ENCODE peak calls at places on chromosomes 11 and 22, in nine cellular contexts. H is fibroblast of pulmonary artery; Z is Calu3; P is AG04449; W is PC-9; X is GM12865; O is CD4-positive, alpha-beta T cell; J is D721Med; U is endodermal cell. I is an unnamed sample.

GRCh38 chr22:20232781-20233180 is 35.3 kb downstream of the RTN4R start:
- DNase-seq in H (no peak), Z (no peak), P (no peak), W (no peak), X (no peak), O (no peak), J (no peak), U (no peak), I (no peak)

GRCh38 chr11:72229336-72229924 is 4.9 kb downstream of the INPPL1 start:
- DNase-seq in H (no peak), Z (no peak), P (no peak), W (no peak), X (no peak), O (no peak), J (no peak), U (peak), I (peak)

GRCh38 chr11:19868281-19868821 is 155.7 kb downstream of the NAV2 start:
- DNase-seq in H (peak), Z (no peak), P (peak), W (peak), X (no peak), O (no peak), J (no peak), U (peak), I (no peak)

GRCh38 chr11:2834893-2835767 is 50.4 kb downstream of the CDKN1C start:
- DNase-seq in H (peak), Z (no peak), P (no peak), W (no peak), X (no peak), O (no peak), J (no peak), U (peak), I (no peak)

GRCh38 chr22:21587803-21588611 is 20.5 kb downstream of the UBE2L3 start:
- DNase-seq in H (peak), Z (no peak), P (no peak), W (no peak), X (peak), O (no peak), J (no peak), U (no peak), I (no peak)

GRCh38 chr11:61682093-61682732 is 2.0 kb downstream of the DAGLA start:
- DNase-seq in H (no peak), Z (peak), P (no peak), W (peak), X (no peak), O (no peak), J (no peak), U (peak), I (no peak)

GRCh38 chr11:2731285-2732125 is 31.7 kb upstream of the KCNQ1OT1 start:
- DNase-seq in H (no peak), Z (no peak), P (no peak), W (no peak), X (no peak), O (no peak), J (no peak), U (no peak), I (no peak)

GRCh38 chr22:37366601-37367000 is 60.7 kb downstream of the ELFN2 start:
- DNase-seq in H (no peak), Z (no peak), P (no peak), W (no peak), X (no peak), O (no peak), J (no peak), U (no peak), I (no peak)

GRCh38 chr11:93528757-93529639 is 14.2 kb downstream of the SMCO4 start:
- DNase-seq in H (no peak), Z (no peak), P (no peak), W (no peak), X (no peak), O (no peak), J (no peak), U (no peak), I (no peak)

GRCh38 chr11:112172362-112172994 is 2.8 kb upstream of the BCO2 start:
- DNase-seq in H (no peak), Z (no peak), P (no peak), W (no peak), X (peak), O (no peak), J (no peak), U (no peak), I (no peak)

GRCh38 chr22:19504900-19505734 is 19.1 kb downstream of the CLDN5 start:
- DNase-seq in H (no peak), Z (no peak), P (no peak), W (no peak), X (no peak), O (no peak), J (no peak), U (no peak), I (no peak)

GRCh38 chr11:129996113-129996870 is 6.3 kb downstream of the PRDM10 start:
- DNase-seq in H (peak), Z (no peak), P (no peak), W (no peak), X (no peak), O (no peak), J (no peak), U (no peak), I (no peak)

GRCh38 chr11:118895093-118896039 is 11.7 kb downstream of the CXCR5 start:
- DNase-seq in H (no peak), Z (no peak), P (no peak), W (no peak), X (peak), O (peak), J (no peak), U (peak), I (no peak)

GRCh38 chr11:65903068-65903481 is 2.9 kb upstream of the FOSL1 start:
- DNase-seq in H (peak), Z (peak), P (no peak), W (peak), X (no peak), O (no peak), J (no peak), U (peak), I (no peak)

GRCh38 chr11:74284466-74284865 is 27.0 kb downstream of the P4HA3 start:
- DNase-seq in H (no peak), Z (no peak), P (no peak), W (no peak), X (no peak), O (no peak), J (no peak), U (no peak), I (no peak)

GRCh38 chr11:27385245-27385644 is 22.2 kb upstream of the CCDC34 start:
- DNase-seq in H (peak), Z (no peak), P (peak), W (no peak), X (no peak), O (no peak), J (no peak), U (no peak), I (no peak)

GRCh38 chr11:48093795-48094642 is 113.7 kb downstream of the PTPRJ start:
- DNase-seq in H (peak), Z (peak), P (no peak), W (no peak), X (no peak), O (no peak), J (peak), U (no peak), I (peak)

GRCh38 chr11:48052183-48053040 is 72.1 kb downstream of the PTPRJ start:
- DNase-seq in H (peak), Z (peak), P (no peak), W (peak), X (no peak), O (no peak), J (no peak), U (peak), I (no peak)

GRCh38 chr11:62860835-62861563 is 19.7 kb upstream of the SLC3A2 start:
- DNase-seq in H (no peak), Z (no peak), P (no peak), W (no peak), X (peak), O (no peak), J (no peak), U (no peak), I (no peak)

GRCh38 chr11:12007769-12008737 is at the start of gene DKK3:
- DNase-seq in H (peak), Z (no peak), P (no peak), W (no peak), X (no peak), O (no peak), J (no peak), U (peak), I (no peak)

GRCh38 chr11:196786-197731 is 4.2 kb downstream of the SCGB1C1 start:
- DNase-seq in H (no peak), Z (no peak), P (no peak), W (no peak), X (no peak), O (no peak), J (no peak), U (peak), I (peak)

GRCh38 chr11:67308031-67308866 is 4.9 kb downstream of the SSH3 start:
- DNase-seq in H (no peak), Z (no peak), P (no peak), W (no peak), X (no peak), O (no peak), J (no peak), U (peak), I (no peak)

GRCh38 chr11:77401486-77402217 is 72.2 kb downstream of the PAK1 start:
- DNase-seq in H (no peak), Z (no peak), P (no peak), W (no peak), X (no peak), O (no peak), J (no peak), U (no peak), I (no peak)

GRCh38 chr11:44592125-44592643 is 26.7 kb downstream of the CD82 start:
- DNase-seq in H (peak), Z (no peak), P (no peak), W (no peak), X (no peak), O (no peak), J (no peak), U (no peak), I (no peak)

GRCh38 chr11:833849-834311 is 1.1 kb downstream of the CD151 start:
- DNase-seq in H (no peak), Z (no peak), P (no peak), W (no peak), X (no peak), O (no peak), J (no peak), U (no peak), I (no peak)

GRCh38 chr22:30425327-30425615 is 297 bp upstream of the MTFP1 start:
- DNase-seq in H (no peak), Z (no peak), P (no peak), W (no peak), X (no peak), O (no peak), J (no peak), U (no peak), I (no peak)

GRCh38 chr22:24401824-24402434 is 25.5 kb upstream of the ADORA2A start:
- DNase-seq in H (no peak), Z (no peak), P (no peak), W (peak), X (no peak), O (no peak), J (no peak), U (no peak), I (no peak)

GRCh38 chr11:13126430-13126829 is 117.3 kb downstream of the RASSF10 start:
- DNase-seq in H (peak), Z (no peak), P (no peak), W (peak), X (no peak), O (no peak), J (no peak), U (no peak), I (no peak)

GRCh38 chr11:92852203-92852602 is 117.2 kb upstream of the MTNR1B start:
- DNase-seq in H (no peak), Z (no peak), P (no peak), W (no peak), X (no peak), O (no peak), J (no peak), U (no peak), I (no peak)

GRCh38 chr11:60718524-60719316 is 5.8 kb upstream of the MS4A18 start:
- DNase-seq in H (no peak), Z (no peak), P (no peak), W (no peak), X (peak), O (no peak), J (no peak), U (no peak), I (no peak)

GRCh38 chr22:24761888-24762675 is 12.4 kb downstream of the PIWIL3 start:
- DNase-seq in H (peak), Z (no peak), P (no peak), W (no peak), X (no peak), O (no peak), J (no peak), U (no peak), I (no peak)

GRCh38 chr11:119699227-119699626 is 29.8 kb downstream of the NECTIN1 start:
- DNase-seq in H (peak), Z (no peak), P (no peak), W (peak), X (no peak), O (no peak), J (no peak), U (no peak), I (no peak)

GRCh38 chr22:19853058-19853878 is 1.4 kb downstream of the GNB1L start:
- DNase-seq in H (no peak), Z (no peak), P (no peak), W (no peak), X (no peak), O (no peak), J (no peak), U (no peak), I (no peak)

GRCh38 chr11:59283825-59284772 is 71.4 kb upstream of the MPEG1 start:
- DNase-seq in H (peak), Z (peak), P (no peak), W (peak), X (peak), O (peak), J (no peak), U (peak), I (no peak)

GRCh38 chr22:27648853-27649252 is 152.7 kb downstream of the MN1 start:
- DNase-seq in H (no peak), Z (no peak), P (no peak), W (no peak), X (no peak), O (no peak), J (no peak), U (no peak), I (no peak)

GRCh38 chr22:37549704-37550059 is 10.6 kb upstream of the CDC42EP1 start:
- DNase-seq in H (peak), Z (peak), P (no peak), W (peak), X (no peak), O (no peak), J (no peak), U (peak), I (no peak)

GRCh38 chr11:12864316-12865156 is 144.6 kb upstream of the RASSF10 start:
- DNase-seq in H (peak), Z (peak), P (peak), W (peak), X (peak), O (no peak), J (no peak), U (peak), I (no peak)

GRCh38 chr11:126949066-126949945 is 51.3 kb downstream of the KIRREL3 start:
- DNase-seq in H (no peak), Z (no peak), P (no peak), W (no peak), X (no peak), O (no peak), J (no peak), U (no peak), I (no peak)

GRCh38 chr11:126948563-126948962 is 52.0 kb downstream of the KIRREL3 start:
- DNase-seq in H (no peak), Z (no peak), P (no peak), W (no peak), X (no peak), O (no peak), J (no peak), U (no peak), I (no peak)

GRCh38 chr11:126956664-126957063 is 43.9 kb downstream of the KIRREL3 start:
- DNase-seq in H (no peak), Z (no peak), P (no peak), W (no peak), X (no peak), O (no peak), J (no peak), U (no peak), I (no peak)

GRCh38 chr11:126951465-126951864 is 49.1 kb downstream of the KIRREL3 start:
- DNase-seq in H (no peak), Z (no peak), P (no peak), W (no peak), X (no peak), O (no peak), J (no peak), U (no peak), I (no peak)
- TF ChIP-seq CTCF in H (no peak), Z (no peak), P (no peak), W (no peak), X (no peak), O (no peak), J (no peak), U (no peak), I (no peak)

DNA sequence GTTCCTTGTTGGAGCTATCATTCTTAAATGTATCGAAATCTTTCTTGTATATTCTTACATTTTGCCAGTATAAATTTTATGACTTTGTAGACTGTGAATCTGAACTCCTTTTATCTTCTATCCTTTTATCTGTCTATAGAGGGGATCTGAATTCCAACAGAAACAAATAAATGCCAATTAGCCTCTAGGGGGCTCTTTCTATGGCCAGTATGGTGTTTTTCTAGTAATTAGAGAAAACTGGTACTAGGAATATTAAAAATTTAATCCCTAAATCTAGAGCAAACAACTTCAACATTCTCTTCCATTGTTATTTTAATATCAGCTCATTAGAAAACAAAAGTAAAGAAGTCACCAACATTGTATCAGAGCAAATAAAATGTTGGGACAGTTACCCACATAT is 21.5 kb upstream of the CAT start:
- DNase-seq in H (no peak), Z (no peak), P (no peak), W (no peak), X (no peak), O (no peak), J (no peak), U (no peak), I (no peak)
- TF ChIP-seq CTCF in H (peak), Z (no peak), P (no peak), W (no peak), X (no peak), O (no peak), J (peak), U (peak), I (peak)

DNA sequence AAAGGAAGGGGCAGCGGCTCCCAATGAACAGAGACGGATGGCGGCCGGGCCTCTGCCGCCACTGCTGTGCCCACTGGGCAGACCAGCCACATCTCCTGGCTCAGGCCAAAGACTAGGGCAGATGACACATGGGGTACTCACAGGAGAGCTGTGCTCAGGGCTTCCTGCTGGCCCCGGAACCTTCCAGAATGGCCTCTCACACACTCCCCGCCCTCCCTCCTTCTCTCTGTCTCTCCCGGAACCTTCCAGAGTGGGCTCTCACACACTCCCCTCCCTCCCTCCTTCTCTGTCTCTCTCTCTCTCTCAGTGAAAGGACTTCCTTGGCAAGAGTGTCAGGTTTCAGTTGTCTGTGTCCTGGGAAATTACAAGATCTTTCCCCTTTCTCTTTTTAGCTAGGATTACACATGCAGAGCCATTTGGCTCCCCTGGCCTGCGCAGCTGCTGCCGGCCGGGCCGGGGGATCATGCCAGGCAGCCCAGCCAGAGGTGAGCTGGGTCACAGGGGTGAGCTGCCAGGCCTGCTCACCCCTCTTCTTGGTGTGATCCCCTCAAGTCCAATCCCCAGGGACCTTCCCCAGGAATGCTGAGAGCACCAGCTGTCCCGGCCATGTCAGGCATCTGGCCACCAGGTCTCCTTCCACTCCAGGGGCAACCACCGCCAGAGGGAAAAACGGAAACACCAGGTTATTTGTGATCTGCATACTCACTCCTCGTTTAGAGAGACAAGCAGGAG is 45.3 kb upstream of the ADA2 start:
- DNase-seq in H (peak), Z (no peak), P (no peak), W (no peak), X (no peak), O (no peak), J (no peak), U (peak), I (no peak)
- TF ChIP-seq CTCF in H (no peak), Z (no peak), P (no peak), W (no peak), X (no peak), O (no peak), J (no peak), U (peak), I (peak)

GRCh38 chr11:57662893-57663292 is 5.0 kb upstream of the ZDHHC5 start:
- DNase-seq in H (no peak), Z (no peak), P (no peak), W (peak), X (no peak), O (no peak), J (no peak), U (peak), I (no peak)
- TF ChIP-seq CTCF in H (peak), Z (no peak), P (no peak), W (peak), X (peak), O (no peak), J (peak), U (peak), I (peak)

GRCh38 chr22:44520695-44521094 is 22.7 kb upstream of the RTL6 start:
- DNase-seq in H (no peak), Z (no peak), P (no peak), W (no peak), X (no peak), O (no peak), J (no peak), U (no peak), I (no peak)
- TF ChIP-seq CTCF in H (no peak), Z (no peak), P (no peak), W (no peak), X (no peak), O (no peak), J (no peak), U (no peak), I (no peak)

GRCh38 chr11:64251986-64252837 is 882 bp downstream of the PLCB3 start:
- DNase-seq in H (no peak), Z (peak), P (no peak), W (peak), X (no peak), O (no peak), J (no peak), U (peak), I (no peak)
- TF ChIP-seq CTCF in H (peak), Z (no peak), P (peak), W (peak), X (peak), O (no peak), J (peak), U (peak), I (peak)

DNA sequence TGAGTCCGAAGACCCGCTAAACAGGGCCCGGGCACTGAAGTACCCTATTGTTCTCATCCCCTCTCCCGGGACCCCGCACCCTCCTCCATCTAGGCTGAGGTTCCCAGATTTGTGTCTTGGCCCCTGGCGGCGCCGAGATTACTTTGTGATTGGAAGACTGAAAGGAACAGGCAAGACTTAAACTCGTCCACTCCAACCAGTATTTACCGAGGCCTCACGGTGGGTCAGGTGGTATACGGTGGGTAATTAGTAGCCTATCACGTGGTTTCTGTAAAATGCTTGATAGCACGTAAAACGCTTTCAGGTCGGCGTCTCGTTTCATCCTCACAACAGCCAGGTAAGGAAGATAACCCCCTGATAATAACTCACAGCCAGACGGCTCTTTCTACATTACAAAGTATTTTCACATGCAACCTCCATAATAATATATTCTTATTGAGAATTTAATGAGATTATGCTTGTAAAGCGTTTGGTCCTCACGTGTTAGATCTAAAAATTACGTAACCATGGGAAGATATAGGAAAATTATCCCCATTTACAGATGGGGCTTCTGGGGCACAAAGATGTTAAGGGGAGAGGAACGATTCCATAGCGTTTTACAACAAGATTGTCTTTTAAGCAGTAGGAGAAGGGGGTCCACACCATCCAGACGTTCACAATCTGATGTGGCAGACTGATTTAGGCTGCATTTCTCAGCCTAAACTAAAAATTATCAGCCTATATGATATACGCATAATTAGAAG is 642 bp upstream of the PIK3C2A start:
- DNase-seq in H (peak), Z (peak), P (no peak), W (peak), X (peak), O (peak), J (no peak), U (peak), I (no peak)
- TF ChIP-seq CTCF in H (no peak), Z (no peak), P (no peak), W (no peak), X (no peak), O (no peak), J (no peak), U (no peak), I (peak)